ENCODE peak calls at places on chromosomes 1 and 21, in eight cellular contexts. B, H, Q, K, I, N, P and Y are unnamed samples.

GRCh38 chr1:229841230-229841629 is 215.2 kb downstream of the URB2 start:
- DNase-seq in N (no peak), H (no peak), B (no peak), K (no peak), P (no peak), Q (peak), I (no peak), Y (no peak)

GRCh38 chr21:38841472-38841871 is 35.7 kb downstream of the ETS2 start:
- DNase-seq in B (no peak), N (no peak), Q (peak), K (no peak), P (no peak), I (no peak), H (no peak), Y (peak)

GRCh38 chr1:194512957-194513356 is 1326.5 kb upstream of the B3GALT2 start:
- DNase-seq in Q (no peak), H (no peak), I (no peak), N (no peak), B (no peak), P (no peak), K (peak), Y (no peak)

GRCh38 chr1:16402742-16403141 is 34.5 kb downstream of the SPATA21 start:
- DNase-seq in K (no peak), H (no peak), N (peak), P (no peak), I (no peak), B (no peak), Q (no peak), Y (peak)

GRCh38 chr1:6244401-6245054 is 549 bp downstream of the HES3 start:
- DNase-seq in H (no peak), K (no peak), P (no peak), B (no peak), I (no peak), N (no peak), Q (no peak), Y (no peak)

GRCh38 chr21:25127811-25128210 is 479.5 kb downstream of the MRPL39 start:
- DNase-seq in B (no peak), P (no peak), I (no peak), K (no peak), H (no peak), N (no peak), Q (no peak), Y (no peak)

GRCh38 chr1:222654849-222655248 is 37.0 kb downstream of the MIA3 start:
- DNase-seq in B (no peak), P (peak), H (no peak), N (peak), I (no peak), Q (peak), K (peak), Y (peak)

GRCh38 chr1:53132176-53132575 is 10.3 kb downstream of the SLC1A7 start:
- DNase-seq in I (no peak), N (no peak), P (peak), K (no peak), H (no peak), Q (no peak), B (no peak), Y (no peak)

GRCh38 chr1:244020086-244020485 is 31.0 kb upstream of the ZBTB18 start:
- DNase-seq in H (no peak), I (no peak), K (no peak), N (no peak), B (no peak), P (no peak), Q (no peak), Y (peak)

GRCh38 chr1:171126504-171126903 is 35.8 kb downstream of the FMO3 start:
- DNase-seq in H (peak), I (no peak), Q (peak), K (no peak), N (no peak), B (no peak), P (no peak), Y (peak)

GRCh38 chr1:241250465-241250864 is 106.5 kb downstream of the RGS7 start:
- DNase-seq in N (no peak), I (no peak), B (no peak), H (no peak), Q (no peak), K (no peak), P (no peak), Y (no peak)

GRCh38 chr1:245825128-245825901 is 670.5 kb downstream of the KIF26B start:
- DNase-seq in P (no peak), N (peak), B (no peak), Q (peak), H (no peak), K (no peak), I (no peak), Y (peak)

GRCh38 chr1:16464917-16465625 is 24.5 kb downstream of the NECAP2 start:
- DNase-seq in N (peak), B (no peak), Q (peak), H (no peak), K (peak), I (no peak), P (peak), Y (no peak)

GRCh38 chr1:227094249-227094966 is 154.3 kb downstream of the COQ8A start:
- DNase-seq in H (no peak), N (no peak), B (no peak), I (no peak), K (peak), Q (no peak), P (no peak), Y (no peak)

GRCh38 chr1:205191127-205191577 is 20.4 kb downstream of the DSTYK start:
- DNase-seq in N (no peak), K (no peak), H (no peak), I (no peak), B (no peak), Q (peak), P (no peak), Y (no peak)

GRCh38 chr1:151513626-151514101 is 2.5 kb downstream of the CGN start:
- DNase-seq in Q (no peak), P (no peak), H (no peak), K (no peak), N (no peak), I (no peak), B (no peak), Y (peak)

GRCh38 chr1:212242288-212242984 is 42.8 kb upstream of the PPP2R5A start:
- DNase-seq in I (no peak), H (no peak), N (no peak), P (no peak), B (no peak), K (no peak), Q (no peak), Y (no peak)

GRCh38 chr1:214824758-214825157 is 221.8 kb downstream of the CENPF start:
- DNase-seq in N (no peak), P (no peak), I (no peak), H (no peak), Q (peak), B (no peak), K (no peak), Y (peak)

GRCh38 chr21:33412832-33413519 is 9.8 kb downstream of the IFNGR2 start:
- DNase-seq in P (no peak), H (no peak), Q (no peak), I (no peak), N (no peak), B (no peak), K (no peak), Y (no peak)

GRCh38 chr1:183248989-183249691 is 63.1 kb downstream of the LAMC2 start:
- DNase-seq in H (no peak), B (no peak), I (no peak), N (no peak), Q (no peak), K (no peak), P (no peak), Y (no peak)

GRCh38 chr1:201506573-201507567 is at the start of gene CSRP1:
- DNase-seq in N (peak), P (peak), Q (peak), B (peak), I (peak), H (peak), K (peak), Y (peak)

GRCh38 chr1:41980872-41981653 is 62.3 kb upstream of the HIVEP3 start:
- DNase-seq in K (no peak), P (no peak), I (no peak), Q (no peak), B (no peak), N (no peak), H (no peak), Y (no peak)

GRCh38 chr21:33858672-33859372 is 56.8 kb downstream of the ATP5PO start:
- DNase-seq in B (no peak), Q (no peak), P (no peak), I (no peak), H (no peak), K (no peak), N (no peak), Y (no peak)

GRCh38 chr1:207316622-207317510 is 4.6 kb upstream of the CD55 start:
- DNase-seq in N (peak), K (no peak), Q (peak), B (no peak), P (no peak), I (peak), H (no peak), Y (no peak)

GRCh38 chr1:172399369-172400072 is 21.0 kb upstream of the C1orf105 start:
- DNase-seq in K (peak), H (peak), I (peak), N (peak), B (no peak), P (no peak), Q (peak), Y (peak)

GRCh38 chr1:225565845-225566244 is 87.1 kb downstream of the ENAH start:
- DNase-seq in H (no peak), N (peak), Q (peak), K (no peak), P (no peak), I (no peak), B (no peak), Y (peak)

GRCh38 chr1:32813941-32814739 is 3.0 kb downstream of the YARS1 start:
- DNase-seq in Q (peak), H (no peak), P (no peak), I (no peak), N (peak), B (no peak), K (peak), Y (peak)

GRCh38 chr1:1976031-1976430 is 27.6 kb downstream of the CFAP74 start:
- DNase-seq in B (no peak), K (no peak), H (no peak), I (no peak), P (no peak), N (no peak), Q (no peak), Y (no peak)

GRCh38 chr1:15714438-15715136 is 21.5 kb upstream of the SLC25A34 start:
- DNase-seq in P (no peak), H (no peak), N (peak), I (peak), Q (peak), B (no peak), K (peak), Y (peak)

GRCh38 chr1:41622859-41623732 is 138.6 kb upstream of the EDN2 start:
- DNase-seq in H (no peak), I (no peak), P (no peak), K (no peak), Q (no peak), B (no peak), N (peak), Y (no peak)

GRCh38 chr1:43822040-43822439 is 111.6 kb upstream of the ARTN start:
- DNase-seq in I (no peak), H (no peak), N (peak), B (no peak), K (peak), Q (peak), P (no peak), Y (peak)

GRCh38 chr1:222975472-222976122 is 160.8 kb downstream of the DISP1 start:
- DNase-seq in I (no peak), H (no peak), Q (peak), K (peak), B (no peak), P (no peak), N (peak), Y (peak)

GRCh38 chr1:175576870-175577269 is 166.5 kb downstream of the TNR start:
- DNase-seq in Q (no peak), H (no peak), P (no peak), B (no peak), I (no peak), N (no peak), K (no peak), Y (no peak)

GRCh38 chr1:26180010-26180506 is 2.8 kb downstream of the CNKSR1 start:
- DNase-seq in K (no peak), I (no peak), N (no peak), Q (no peak), B (no peak), P (no peak), H (no peak), Y (no peak)

GRCh38 chr1:26181586-26182371 is 4.5 kb downstream of the CNKSR1 start:
- DNase-seq in P (no peak), K (peak), N (no peak), Q (no peak), H (no peak), B (no peak), I (no peak), Y (peak)

GRCh38 chr1:26184086-26184485 is 6.3 kb upstream of the CATSPER4 start:
- DNase-seq in B (no peak), P (no peak), H (no peak), N (no peak), K (no peak), Q (no peak), I (no peak), Y (no peak)

GRCh38 chr1:26184883-26185282 is 5.5 kb upstream of the CATSPER4 start:
- DNase-seq in P (no peak), N (no peak), K (no peak), Q (no peak), B (no peak), H (no peak), I (no peak), Y (no peak)

GRCh38 chr1:26182372-26182675 is 5.0 kb downstream of the CNKSR1 start:
- DNase-seq in N (no peak), P (no peak), B (no peak), H (no peak), Q (no peak), K (no peak), I (no peak), Y (no peak)
- TF ChIP-seq CTCF in N (no peak), P (no peak), B (no peak), H (no peak), Q (no peak), K (no peak), I (no peak), Y (no peak)

GRCh38 chr1:156845055-156845952 is 13.6 kb downstream of the INSRR start:
- DNase-seq in I (no peak), H (no peak), Q (no peak), N (no peak), K (no peak), B (no peak), P (peak), Y (no peak)

GRCh38 chr1:156844638-156845037 is 14.3 kb downstream of the INSRR start:
- DNase-seq in N (no peak), P (peak), H (no peak), B (no peak), K (no peak), I (no peak), Q (no peak), Y (no peak)

GRCh38 chr1:156845953-156846545 is 12.9 kb downstream of the INSRR start:
- DNase-seq in P (no peak), K (no peak), I (no peak), H (no peak), Q (no peak), N (no peak), B (no peak), Y (no peak)

GRCh38 chr1:156842618-156843300 is 16.2 kb downstream of the INSRR start:
- DNase-seq in B (no peak), K (no peak), Q (no peak), P (peak), H (no peak), I (no peak), N (no peak), Y (no peak)

GRCh38 chr1:156844102-156844501 is 14.8 kb downstream of the INSRR start:
- DNase-seq in Q (no peak), B (no peak), H (no peak), K (no peak), P (peak), N (no peak), I (no peak), Y (no peak)
- TF ChIP-seq CTCF in Q (no peak), B (no peak), H (no peak), K (no peak), P (no peak), N (no peak), I (no peak), Y (no peak)

GRCh38 chr1:109271458-109271857 is 11.5 kb downstream of the PSRC1 start:
- DNase-seq in Q (no peak), K (no peak), I (no peak), N (no peak), B (no peak), H (peak), P (peak), Y (no peak)

GRCh38 chr1:109272831-109273547 is 10.0 kb downstream of the PSRC1 start:
- DNase-seq in Q (no peak), P (no peak), B (no peak), I (no peak), N (no peak), K (no peak), H (peak), Y (no peak)

GRCh38 chr1:109270623-109271317 is 12.2 kb downstream of the PSRC1 start:
- DNase-seq in N (no peak), P (no peak), Q (no peak), I (no peak), B (no peak), K (no peak), H (peak), Y (no peak)

GRCh38 chr1:109273570-109274288 is 9.2 kb downstream of the PSRC1 start:
- DNase-seq in K (no peak), B (no peak), H (peak), P (peak), Q (no peak), I (no peak), N (no peak), Y (no peak)

DNA sequence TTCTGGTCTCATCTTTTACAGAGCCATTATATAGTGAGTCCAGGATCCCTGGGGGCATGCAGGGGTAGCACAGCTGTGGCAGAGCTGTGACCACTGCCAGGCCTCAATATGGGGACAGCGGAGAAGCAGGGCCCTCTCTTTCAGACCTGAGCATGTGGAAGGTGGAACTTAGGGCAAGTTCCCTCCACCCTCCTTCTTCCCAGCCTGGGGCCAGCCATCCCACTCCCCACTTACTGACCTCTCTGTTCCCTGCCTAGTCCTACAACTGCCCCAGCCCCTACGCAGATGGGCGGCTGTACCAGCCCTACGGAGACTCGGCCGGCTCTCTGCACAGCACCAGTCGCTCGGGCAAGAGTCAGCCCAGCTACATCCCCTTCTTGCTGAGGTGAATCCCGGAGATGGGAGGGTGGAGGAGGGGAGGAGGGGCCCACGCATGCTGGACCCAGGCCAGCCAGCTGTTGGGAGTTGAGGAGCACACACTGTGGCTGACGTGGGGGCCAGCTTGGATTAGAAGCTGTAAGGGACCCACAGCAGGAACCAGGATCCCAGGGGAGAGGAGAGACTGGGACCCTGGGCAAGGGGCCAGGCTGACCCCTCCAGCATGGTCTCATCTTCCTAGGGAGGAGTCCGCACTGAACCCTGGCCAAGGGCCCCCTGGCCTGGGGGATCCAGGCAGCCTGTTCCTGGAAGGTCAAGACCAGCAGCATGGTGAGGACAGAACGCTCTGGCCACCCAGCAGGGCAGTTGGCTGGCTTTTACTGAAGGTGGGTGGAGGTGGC is 10.7 kb downstream of the PSRC1 start:
- DNase-seq in K (no peak), Q (no peak), H (peak), N (no peak), B (no peak), P (peak), I (no peak), Y (no peak)
- TF ChIP-seq CTCF in K (no peak), Q (no peak), H (no peak), N (no peak), B (no peak), P (no peak), I (no peak), Y (no peak)

DNA sequence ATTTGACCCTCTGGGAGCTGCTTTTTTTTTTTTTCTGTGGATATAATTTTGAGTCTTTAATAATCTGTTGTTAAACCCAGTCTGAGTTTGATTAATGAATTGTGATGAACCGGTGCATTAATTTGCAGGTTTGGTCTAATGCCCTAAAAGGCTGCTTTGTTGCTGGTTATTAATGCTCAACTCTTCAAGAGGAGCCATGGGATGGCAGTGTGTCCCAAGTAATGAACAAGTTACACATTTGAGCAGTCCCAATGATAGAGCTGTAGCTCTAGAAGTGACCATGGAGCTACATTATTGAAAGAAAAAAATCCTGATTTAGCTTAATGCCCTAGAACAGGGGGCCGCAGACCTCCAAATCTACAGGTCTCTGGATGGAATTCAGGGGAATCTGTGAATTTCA is 53.1 kb downstream of the RWDD3 start:
- DNase-seq in N (no peak), P (no peak), B (no peak), I (no peak), K (no peak), Q (peak), H (no peak), Y (no peak)
- TF ChIP-seq CTCF in N (no peak), P (no peak), B (no peak), I (no peak), K (no peak), Q (no peak), H (no peak), Y (no peak)

DNA sequence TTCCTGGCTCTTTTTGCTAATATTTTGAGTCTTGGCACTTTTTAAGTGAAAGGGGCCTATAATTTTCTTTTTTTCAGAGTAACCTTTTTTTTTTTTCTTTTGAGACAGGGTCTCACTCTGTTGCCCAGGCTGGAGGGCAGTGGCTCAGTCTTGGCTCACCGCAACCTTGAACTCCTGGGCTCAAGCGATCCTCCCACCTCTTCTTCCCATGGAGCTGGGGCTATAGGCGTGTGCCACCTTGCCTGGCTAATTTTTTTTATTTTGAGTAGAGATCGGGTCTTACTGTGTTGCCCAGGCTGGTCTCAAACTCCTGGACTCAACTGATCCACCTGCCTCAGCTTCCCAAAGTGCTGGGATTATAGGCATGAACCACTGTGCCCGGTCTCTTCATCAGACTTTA is 102.8 kb downstream of the DHRS3 start:
- DNase-seq in B (no peak), H (no peak), P (no peak), Q (no peak), N (no peak), I (no peak), K (no peak), Y (no peak)
- TF ChIP-seq CTCF in B (no peak), H (no peak), P (no peak), Q (no peak), N (no peak), I (no peak), K (no peak), Y (no peak)